ENCODE peak calls at places on chromosomes 4 and X, in six cellular contexts. One of them, this sample, is unnamed.
A peak's percentile ranks its signal among the peaks of the same experiment; 100 is the strongest.

GRCh38 chr4:147830987-147831386 is 99.1 kb downstream of the ARHGAP10 start:
- DNase-seq in heart left ventricle: no peak
- DNase-seq in AG20443: peak; percentile 32
- DNase-seq in T follicular helper cell: no peak
- DNase-seq in NCI-H748 treated with DMSO at 0.1 percent for 48 hours: no peak
- DNase-seq in AG08396: no peak
- DNase-seq in this sample: no peak

GRCh38 chr4:3324093-3324815 is 31.4 kb downstream of the RGS12 start:
- DNase-seq in AG20443: no peak
- DNase-seq in T follicular helper cell: no peak
- DNase-seq in heart left ventricle: peak; percentile 10
- DNase-seq in NCI-H748 treated with DMSO at 0.1 percent for 48 hours: no peak
- DNase-seq in AG08396: no peak
- DNase-seq in this sample: no peak

GRCh38 chr4:54683616-54684346 is 26.0 kb downstream of the KIT start:
- DNase-seq in NCI-H748 treated with DMSO at 0.1 percent for 48 hours: no peak
- DNase-seq in heart left ventricle: peak; percentile 25
- DNase-seq in T follicular helper cell: peak; percentile 25
- DNase-seq in AG20443: peak; percentile 37
- DNase-seq in AG08396: no peak
- DNase-seq in this sample: no peak

GRCh38 chrX:23341452-23341851 is 6.8 kb downstream of the PTCHD1 start:
- DNase-seq in heart left ventricle: no peak
- DNase-seq in AG20443: no peak
- DNase-seq in NCI-H748 treated with DMSO at 0.1 percent for 48 hours: no peak
- DNase-seq in T follicular helper cell: no peak
- DNase-seq in AG08396: no peak
- DNase-seq in this sample: no peak

GRCh38 chrX:357693-358471 is 28.8 kb downstream of the PPP2R3B start:
- DNase-seq in NCI-H748 treated with DMSO at 0.1 percent for 48 hours: no peak
- DNase-seq in T follicular helper cell: peak; percentile 18
- DNase-seq in heart left ventricle: no peak
- DNase-seq in AG08396: peak; percentile 63
- DNase-seq in AG20443: no peak
- DNase-seq in this sample: no peak

GRCh38 chr4:139368990-139369389 is 66.7 kb upstream of the NDUFC1 start:
- DNase-seq in AG08396: no peak
- DNase-seq in NCI-H748 treated with DMSO at 0.1 percent for 48 hours: no peak
- DNase-seq in T follicular helper cell: no peak
- DNase-seq in AG20443: no peak
- DNase-seq in heart left ventricle: no peak
- DNase-seq in this sample: peak; percentile 35

GRCh38 chr4:24059839-24060238 is 170.0 kb upstream of the PPARGC1A start:
- DNase-seq in AG08396: no peak
- DNase-seq in T follicular helper cell: no peak
- DNase-seq in NCI-H748 treated with DMSO at 0.1 percent for 48 hours: no peak
- DNase-seq in AG20443: no peak
- DNase-seq in heart left ventricle: no peak
- DNase-seq in this sample: no peak

GRCh38 chrX:148535639-148536038 is 35.2 kb downstream of the AFF2 start:
- DNase-seq in NCI-H748 treated with DMSO at 0.1 percent for 48 hours: no peak
- DNase-seq in AG08396: no peak
- DNase-seq in AG20443: peak; percentile 13
- DNase-seq in heart left ventricle: no peak
- DNase-seq in T follicular helper cell: no peak
- DNase-seq in this sample: no peak

This sample was measured in NCI-H1417.